ENCODE peak calls at places on chromosomes 3 and 15, in seven cellular contexts. R is GM12865, E is endothelial cell of umbilical vein, F is brain microvascular endothelial cell, X is lung, B is OCI-LY7, N is psoas muscle. V is an unnamed sample.

GRCh38 chr15:74964794-74965193 is 8.2 kb upstream of the RPP25 start:
- DNase-seq in R (no peak), E (peak), F (peak), X (no peak), B (no peak), N (no peak), V (peak)

GRCh38 chr3:41710646-41711388 is 251.1 kb downstream of the ULK4 start:
- DNase-seq in R (no peak), E (peak), F (peak), X (no peak), B (no peak), N (no peak), V (peak)

GRCh38 chr15:51801391-51801835 is 28.0 kb upstream of the TMOD3 start:
- DNase-seq in R (peak), E (peak), F (peak), X (no peak), B (peak), N (peak), V (peak)

GRCh38 chr3:79767953-79768282 is at the start of gene ROBO1:
- DNase-seq in R (no peak), E (no peak), F (peak), X (no peak), B (no peak), N (no peak), V (peak)

GRCh38 chr3:53346514-53346913 is 829 bp downstream of the DCP1A start:
- DNase-seq in R (peak), E (peak), F (no peak), X (no peak), B (peak), N (no peak), V (no peak)

GRCh38 chr15:67196222-67196621 is 58.2 kb downstream of the AAGAB start:
- DNase-seq in R (no peak), E (no peak), F (no peak), X (no peak), B (no peak), N (no peak), V (no peak)

GRCh38 chr3:29936054-29936453 is 655.2 kb downstream of the RBMS3 start:
- DNase-seq in R (peak), E (no peak), F (no peak), X (no peak), B (no peak), N (no peak), V (no peak)

GRCh38 chr3:105800320-105800719 is 68.5 kb downstream of the CBLB start:
- DNase-seq in R (peak), E (no peak), F (no peak), X (no peak), B (peak), N (no peak), V (no peak)

GRCh38 chr15:38084289-38084688 is 149.8 kb downstream of the TMCO5A start:
- DNase-seq in R (peak), E (peak), F (peak), X (no peak), B (peak), N (no peak), V (peak)

GRCh38 chr15:27844018-27844666 is 255.0 kb downstream of the OCA2 start:
- DNase-seq in R (no peak), E (no peak), F (peak), X (no peak), B (no peak), N (no peak), V (peak)

GRCh38 chr3:14170569-14171159 is 7.7 kb downstream of the XPC start:
- DNase-seq in R (no peak), E (peak), F (no peak), X (no peak), B (no peak), N (no peak), V (peak)

GRCh38 chr3:24686764-24687163 is 192.1 kb upstream of the THRB start:
- DNase-seq in R (no peak), E (no peak), F (peak), X (no peak), B (no peak), N (no peak), V (peak)

GRCh38 chr3:162960269-162960668 is 1463.7 kb downstream of the OTOL1 start:
- DNase-seq in R (no peak), E (no peak), F (no peak), X (no peak), B (no peak), N (no peak), V (no peak)

GRCh38 chr3:13543251-13543650 is 5.7 kb upstream of the FBLN2 start:
- DNase-seq in R (no peak), E (no peak), F (peak), X (no peak), B (no peak), N (peak), V (peak)

GRCh38 chr15:57559875-57560274 is 31.8 kb upstream of the MYZAP start:
- DNase-seq in R (peak), E (peak), F (peak), X (peak), B (peak), N (peak), V (peak)

GRCh38 chr3:196177967-196178366 is 33.2 kb downstream of the ZDHHC19 start:
- DNase-seq in R (no peak), E (no peak), F (no peak), X (no peak), B (no peak), N (no peak), V (no peak)

GRCh38 chr15:55628369-55628730 is 40.2 kb upstream of the PYGO1 start:
- DNase-seq in R (no peak), E (no peak), F (no peak), X (no peak), B (no peak), N (no peak), V (no peak)

GRCh38 chr3:133933097-133934024 is 37.7 kb upstream of the RAB6B start:
- DNase-seq in R (no peak), E (no peak), F (no peak), X (peak), B (no peak), N (no peak), V (no peak)

GRCh38 chr3:13022348-13023250 is 50.6 kb downstream of the IQSEC1 start:
- DNase-seq in R (peak), E (peak), F (peak), X (peak), B (peak), N (peak), V (peak)

GRCh38 chr3:125163739-125164601 is 48.6 kb downstream of the SLC12A8 start:
- DNase-seq in R (peak), E (peak), F (no peak), X (peak), B (peak), N (no peak), V (no peak)

GRCh38 chr3:149589332-149589731 is 68.5 kb downstream of the WWTR1 start:
- DNase-seq in R (no peak), E (peak), F (peak), X (no peak), B (no peak), N (no peak), V (peak)

GRCh38 chr15:39028069-39028468 is 463.5 kb upstream of the RASGRP1 start:
- DNase-seq in R (no peak), E (peak), F (peak), X (no peak), B (no peak), N (peak), V (peak)

GRCh38 chr3:182671942-182672341 is 121.4 kb upstream of the ATP11B start:
- DNase-seq in R (no peak), E (no peak), F (peak), X (no peak), B (no peak), N (no peak), V (peak)

GRCh38 chr3:109548192-109548938 is 211.0 kb upstream of the DPPA4 start:
- DNase-seq in R (no peak), E (no peak), F (peak), X (no peak), B (no peak), N (no peak), V (no peak)

GRCh38 chr3:46527239-46527638 is 29.5 kb downstream of the RTP3 start:
- DNase-seq in R (no peak), E (no peak), F (no peak), X (no peak), B (no peak), N (no peak), V (no peak)

GRCh38 chr3:143433787-143434378 is 314.3 kb downstream of the CHST2 start:
- DNase-seq in R (peak), E (no peak), F (no peak), X (no peak), B (peak), N (no peak), V (no peak)
- TF ChIP-seq CTCF in R (peak), E (peak), F (peak), X (no peak), B (peak), N (peak), V (peak)

GRCh38 chr15:62241135-62241770 is 76.2 kb upstream of the C2CD4B start:
- DNase-seq in R (peak), E (peak), F (peak), X (no peak), B (peak), N (no peak), V (no peak)
- TF ChIP-seq CTCF in R (peak), E (peak), F (peak), X (no peak), B (peak), N (no peak), V (peak)

GRCh38 chr15:80514071-80514780 is 110.0 kb downstream of the ARNT2 start:
- DNase-seq in R (no peak), E (no peak), F (peak), X (no peak), B (no peak), N (no peak), V (peak)

GRCh38 chr15:80517290-80517689 is 113.1 kb downstream of the ARNT2 start:
- DNase-seq in R (no peak), E (no peak), F (no peak), X (no peak), B (no peak), N (no peak), V (no peak)

GRCh38 chr15:80508783-80509182 is 104.6 kb downstream of the ARNT2 start:
- DNase-seq in R (no peak), E (no peak), F (no peak), X (no peak), B (no peak), N (no peak), V (no peak)

GRCh38 chr15:80509800-80510199 is 105.6 kb downstream of the ARNT2 start:
- DNase-seq in R (no peak), E (no peak), F (no peak), X (no peak), B (no peak), N (no peak), V (no peak)

GRCh38 chr15:80512729-80513670 is 108.8 kb downstream of the ARNT2 start:
- DNase-seq in R (no peak), E (no peak), F (no peak), X (no peak), B (peak), N (no peak), V (peak)
- TF ChIP-seq CTCF in R (no peak), E (no peak), F (peak), X (no peak), B (peak), N (no peak), V (peak)

GRCh38 chr15:77243146-77243545 is 172.2 kb upstream of the TSPAN3 start:
- DNase-seq in R (no peak), E (peak), F (no peak), X (no peak), B (no peak), N (no peak), V (peak)

GRCh38 chr15:77239892-77240608 is 169.1 kb upstream of the TSPAN3 start:
- DNase-seq in R (no peak), E (no peak), F (no peak), X (no peak), B (no peak), N (no peak), V (no peak)

GRCh38 chr15:77247116-77247515 is 172.8 kb downstream of the PEAK1 start:
- DNase-seq in R (no peak), E (no peak), F (no peak), X (no peak), B (no peak), N (no peak), V (no peak)

DNA sequence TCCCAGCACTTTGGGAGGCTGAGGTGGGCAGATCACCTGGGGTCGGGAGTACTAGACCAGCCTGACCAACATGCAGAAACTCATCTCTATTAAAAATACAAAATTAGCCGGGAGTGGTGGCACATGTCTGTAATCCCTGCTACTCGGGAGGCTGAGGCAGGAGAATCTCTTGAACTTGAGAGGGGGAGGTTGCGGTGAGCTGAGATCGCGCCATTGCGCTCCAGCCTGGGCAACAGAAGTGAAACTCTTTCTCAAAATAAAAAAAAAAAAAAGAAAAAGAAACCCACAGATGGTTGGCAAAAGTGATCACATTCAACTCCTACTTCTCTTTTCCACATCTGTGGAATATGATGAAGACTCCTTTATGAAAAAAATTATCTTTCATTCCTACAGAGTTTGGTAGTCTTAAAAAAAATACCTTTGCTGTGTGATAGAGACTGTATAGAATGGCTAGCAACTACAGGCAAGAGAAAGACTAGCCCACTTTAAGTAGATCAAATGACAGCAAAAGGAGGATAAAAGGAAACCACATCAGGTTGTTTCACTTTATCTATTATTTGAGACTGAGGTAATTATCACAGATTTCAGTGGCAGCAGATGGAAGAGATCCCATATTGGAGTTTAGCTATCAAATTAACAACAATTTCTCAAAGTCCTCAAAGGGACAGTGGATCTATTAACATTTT is 172.9 kb upstream of the TSPAN3 start:
- DNase-seq in R (no peak), E (no peak), F (no peak), X (no peak), B (no peak), N (no peak), V (no peak)
- TF ChIP-seq CTCF in R (no peak), E (no peak), F (no peak), X (no peak), B (no peak), N (no peak), V (no peak)

GRCh38 chr3:154898916-154899315 is 181.2 kb upstream of the MME start:
- DNase-seq in R (no peak), E (no peak), F (no peak), X (no peak), B (no peak), N (no peak), V (no peak)

GRCh38 chr3:154900777-154901176 is 179.3 kb upstream of the MME start:
- DNase-seq in R (no peak), E (no peak), F (no peak), X (no peak), B (no peak), N (no peak), V (no peak)

GRCh38 chr3:154898398-154898797 is 181.7 kb upstream of the MME start:
- DNase-seq in R (no peak), E (no peak), F (no peak), X (no peak), B (no peak), N (no peak), V (peak)

GRCh38 chr3:154901263-154901662 is 178.9 kb upstream of the MME start:
- DNase-seq in R (no peak), E (no peak), F (no peak), X (no peak), B (no peak), N (no peak), V (no peak)

DNA sequence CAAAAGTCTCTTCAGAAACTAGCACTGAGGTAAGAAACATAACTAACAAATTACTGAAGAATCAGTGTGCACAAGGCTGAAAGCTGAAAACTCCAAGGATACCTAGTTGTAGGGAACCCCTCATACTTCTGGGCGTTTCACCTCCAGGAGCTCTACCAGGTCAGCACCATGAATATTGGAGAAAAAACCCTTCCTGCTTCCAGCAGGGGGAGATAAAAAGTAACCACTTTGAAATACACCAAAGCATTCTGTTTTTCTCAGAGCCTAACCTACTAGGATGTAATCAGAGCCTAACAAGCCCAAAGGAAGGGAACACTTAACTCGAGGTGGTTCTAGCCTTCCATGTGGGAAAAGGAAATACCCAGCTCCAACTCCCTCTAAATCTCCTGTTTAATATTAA is 175.8 kb upstream of the MME start:
- DNase-seq in R (peak), E (peak), F (peak), X (no peak), B (peak), N (no peak), V (peak)
- TF ChIP-seq CTCF in R (peak), E (peak), F (peak), X (no peak), B (peak), N (peak), V (peak)

GRCh38 chr3:15859507-15860013 is 61.8 kb upstream of the ANKRD28 start:
- DNase-seq in R (peak), E (peak), F (peak), X (peak), B (peak), N (peak), V (peak)
- TF ChIP-seq CTCF in R (no peak), E (no peak), F (no peak), X (no peak), B (no peak), N (no peak), V (no peak)

DNA sequence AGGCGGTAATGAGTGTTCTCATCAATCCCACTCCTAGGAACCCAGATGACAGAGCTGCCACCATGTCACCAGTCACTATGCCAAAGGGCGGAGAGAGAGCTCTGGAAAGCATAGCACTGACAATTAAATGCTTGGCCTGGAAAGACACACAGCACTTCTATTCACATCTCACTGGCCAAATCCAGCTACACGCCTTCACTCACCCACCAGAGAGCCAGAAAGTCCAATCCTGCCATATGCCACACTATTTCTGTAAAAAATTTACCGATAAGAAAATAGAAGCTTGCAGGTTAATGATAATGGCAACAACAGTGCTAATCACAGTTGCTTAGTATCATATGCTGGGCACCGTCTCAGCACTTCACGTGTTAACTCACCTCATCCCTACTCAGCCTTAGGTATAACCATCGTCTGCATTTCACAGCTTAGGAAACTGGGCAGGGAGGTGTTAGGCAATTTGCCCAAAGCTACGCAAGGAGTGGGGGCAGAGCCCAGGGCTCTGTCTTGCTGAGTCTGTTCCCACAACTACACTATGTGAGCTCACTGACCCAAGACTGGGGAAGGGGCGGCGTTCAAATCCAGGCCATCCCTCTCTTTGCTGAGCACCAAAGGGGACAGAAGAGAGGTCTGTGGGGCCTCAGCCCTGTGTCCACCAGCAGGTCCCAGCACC is 16.5 kb downstream of the KLHL25 start:
- DNase-seq in R (no peak), E (no peak), F (no peak), X (no peak), B (no peak), N (no peak), V (no peak)
- TF ChIP-seq CTCF in R (no peak), E (no peak), F (no peak), X (no peak), B (no peak), N (no peak), V (no peak)

GRCh38 chr15:72474912-72475601 is 927 bp downstream of the ARIH1 start:
- DNase-seq in R (peak), E (peak), F (peak), X (peak), B (peak), N (peak), V (peak)
- TF ChIP-seq CTCF in R (peak), E (peak), F (peak), X (no peak), B (peak), N (no peak), V (peak)

V was measured in fibroblast of pulmonary artery.